ENCODE peak calls at places on chromosomes 6 and 20, in four cellular contexts. Q is foreskin keratinocyte; U is iris pigment epithelial cell; R is CD4-positive, CD25-positive, alpha-beta regulatory T cell. X is an unnamed sample.

GRCh38 chr6:106080106-106081095 is 5.7 kb upstream of the PRDM1 start:
- DNase-seq in Q (no peak), U (no peak), R (no peak), X (no peak)

GRCh38 chr6:119791746-119792145 is 442.2 kb upstream of the MAN1A1 start:
- DNase-seq in Q (peak), U (peak), R (no peak), X (no peak)

GRCh38 chr6:154805288-154805911 is 72.2 kb downstream of the SCAF8 start:
- DNase-seq in Q (no peak), U (peak), R (no peak), X (no peak)

GRCh38 chr20:62047666-62048345 is 17.9 kb downstream of the TAF4 start:
- DNase-seq in Q (no peak), U (no peak), R (no peak), X (no peak)

GRCh38 chr6:16319813-16320532 is 81.6 kb downstream of the GMPR start:
- DNase-seq in Q (peak), U (peak), R (peak), X (peak)

GRCh38 chr6:129493396-129493902 is 216.5 kb downstream of the ARHGAP18 start:
- DNase-seq in Q (peak), U (peak), R (no peak), X (no peak)

GRCh38 chr6:56148488-56149190 is 98.7 kb downstream of the COL21A1 start:
- DNase-seq in Q (no peak), U (no peak), R (no peak), X (no peak)

GRCh38 chr20:34072778-34073177 is 39.3 kb downstream of the EIF2S2 start:
- DNase-seq in Q (no peak), U (no peak), R (no peak), X (no peak)

GRCh38 chr20:49668181-49668877 is 45.3 kb downstream of the B4GALT5 start:
- DNase-seq in Q (no peak), U (no peak), R (peak), X (peak)

GRCh38 chr6:135664527-135664926 is 167.0 kb upstream of the AHI1 start:
- DNase-seq in Q (no peak), U (no peak), R (no peak), X (no peak)

GRCh38 chr20:52958206-52958605 is 14.0 kb upstream of the TSHZ2 start:
- DNase-seq in Q (no peak), U (no peak), R (no peak), X (no peak)

GRCh38 chr6:51608932-51609331 is 478.5 kb downstream of the PKHD1 start:
- DNase-seq in Q (no peak), U (no peak), R (no peak), X (no peak)

GRCh38 chr6:106858653-106859092 is 115.9 kb downstream of the CD24 start:
- DNase-seq in Q (peak), U (peak), R (no peak), X (no peak)

GRCh38 chr20:52420805-52421204 is 229.2 kb upstream of the ZFP64 start:
- DNase-seq in Q (no peak), U (peak), R (no peak), X (no peak)

GRCh38 chr20:58428364-58428763 is 39.3 kb downstream of the VAPB start:
- DNase-seq in Q (no peak), U (no peak), R (no peak), X (no peak)

GRCh38 chr6:67736161-67736560 is 898.9 kb upstream of the ADGRB3 start:
- DNase-seq in Q (no peak), U (no peak), R (no peak), X (no peak)

GRCh38 chr6:134352786-134353480 is 35.0 kb upstream of the SGK1 start:
- DNase-seq in Q (no peak), U (peak), R (no peak), X (no peak)

X was measured in head of caudate nucleus.